ENCODE peak calls at places on chromosomes 5 and 9, in six cellular contexts. A is testis; N is CD8-positive, alpha-beta memory T cell; E is PC-9; G is stomach; C is cardiac muscle cell. Y is an unnamed sample. For H3K4me1 and H3K27me3, the result is how much of the 10 kb centered on the place peaks cover.

GRCh38 chr5:19739691-19740090 is 248.3 kb downstream of the CDH18 start:
- DNase-seq in A (peak), N (no peak), E (no peak), G (no peak), C (no peak), Y (no peak)

GRCh38 chr9:89598926-89599325 is 5.9 kb upstream of the GADD45G start:
- DNase-seq in A (no peak), N (no peak), E (no peak), G (no peak), C (no peak), Y (no peak)

GRCh38 chr9:7549261-7549660 is 250.3 kb downstream of the DMAC1 start:
- DNase-seq in A (no peak), N (no peak), E (no peak), G (no peak), C (peak), Y (no peak)

GRCh38 chr5:92163906-92164305 is 780.8 kb upstream of the ARRDC3 start:
- DNase-seq in A (no peak), N (no peak), E (no peak), G (no peak), C (no peak), Y (no peak)

GRCh38 chr9:136734837-136735496 is 7.8 kb downstream of the LCN10 start:
- DNase-seq in A (no peak), N (no peak), E (no peak), G (no peak), C (no peak), Y (no peak)

GRCh38 chr5:142455856-142456255 is 131.0 kb upstream of the SPRY4 start:
- DNase-seq in A (no peak), N (no peak), E (no peak), G (no peak), C (no peak), Y (no peak)

GRCh38 chr5:10703676-10704075 is 57.4 kb downstream of the DAP start:
- DNase-seq in A (no peak), N (no peak), E (no peak), G (peak), C (no peak), Y (no peak)

GRCh38 chr5:8340739-8341344 is 471.9 kb downstream of the MTRR start:
- DNase-seq in A (no peak), N (no peak), E (no peak), G (no peak), C (peak), Y (no peak)

GRCh38 chr5:10250804-10251276 is 760 bp downstream of the CCT5 start:
- DNase-seq in A (no peak), N (no peak), E (no peak), G (no peak), C (peak), Y (no peak)

GRCh38 chr5:107566537-107566875 is 104.2 kb downstream of the EFNA5 start:
- DNase-seq in A (no peak), N (no peak), E (no peak), G (no peak), C (no peak), Y (no peak)

GRCh38 chr5:143979044-143979690 is 167.2 kb downstream of the HMHB1 start:
- DNase-seq in A (no peak), N (no peak), E (no peak), G (no peak), C (no peak), Y (no peak)

GRCh38 chr9:3331801-3332200 is 194.0 kb downstream of the RFX3 start:
- DNase-seq in A (peak), N (no peak), E (no peak), G (no peak), C (peak), Y (no peak)

GRCh38 chr5:153965102-153965645 is 73.5 kb downstream of the FAM114A2 start:
- DNase-seq in A (peak), N (peak), E (peak), G (peak), C (peak), Y (no peak)

GRCh38 chr9:111483419-111483861 is 743 bp downstream of the ECPAS start:
- DNase-seq in A (peak), N (peak), E (no peak), G (no peak), C (peak), Y (no peak)
- H3K4me3 ChIP-seq in A (peak), N (no peak), E (peak), G (peak), C (peak), Y (peak)

GRCh38 chr5:51396797-51397196 is 13.5 kb downstream of the ISL1 start:
- DNase-seq in A (no peak), N (no peak), E (no peak), G (no peak), C (no peak), Y (no peak)
- H3K4me1 ChIP-seq in A (under half), N (under half), E (under half), G (under half), C (under half), Y (under half)

GRCh38 chr5:30194595-30194994 is 998.9 kb upstream of the CDH6 start:
- DNase-seq in A (no peak), N (no peak), E (no peak), G (no peak), C (no peak), Y (no peak)

DNA sequence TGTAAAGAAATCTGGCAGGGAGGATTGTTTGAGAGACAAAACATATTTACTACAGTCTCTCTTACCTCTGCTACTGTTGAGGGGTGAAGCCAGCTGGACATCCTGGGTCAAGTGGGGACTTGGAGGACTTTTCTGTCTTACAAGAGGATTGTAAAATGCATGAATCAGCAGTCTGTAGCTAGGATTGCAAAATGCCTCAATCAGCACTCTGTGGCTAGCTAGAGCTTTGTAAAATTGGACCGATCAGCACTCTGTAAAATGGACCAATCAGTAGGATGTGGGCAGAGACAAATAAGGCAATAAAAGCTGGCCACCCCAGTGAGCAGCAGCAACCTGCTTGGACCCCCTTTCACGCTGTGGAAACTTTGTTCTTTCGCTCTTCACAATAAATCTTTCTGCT is 995.8 kb upstream of the CDH6 start:
- DNase-seq in A (no peak), N (no peak), E (no peak), G (no peak), C (no peak), Y (no peak)
- H3K27me3 ChIP-seq in A (under half), N (under half), E (under half), G (under half), C (under half), Y (under half)

GRCh38 chr9:131287366-131287765 is 2.2 kb upstream of the PLPP7 start:
- DNase-seq in A (no peak), N (no peak), E (no peak), G (no peak), C (peak), Y (no peak)

GRCh38 chr9:131290039-131290766 is 680 bp downstream of the PLPP7 start:
- DNase-seq in A (peak), N (no peak), E (no peak), G (no peak), C (no peak), Y (no peak)

GRCh38 chr9:131290767-131291370 is 1.3 kb downstream of the PLPP7 start:
- DNase-seq in A (no peak), N (no peak), E (no peak), G (no peak), C (no peak), Y (no peak)

GRCh38 chr9:131288217-131288616 is 1.3 kb upstream of the PLPP7 start:
- DNase-seq in A (no peak), N (no peak), E (no peak), G (no peak), C (no peak), Y (no peak)

GRCh38 chr9:131289301-131290038 is at the start of gene PLPP7:
- DNase-seq in A (peak), N (no peak), E (no peak), G (no peak), C (peak), Y (no peak)
- H3K4me3 ChIP-seq in A (peak), N (no peak), E (no peak), G (peak), C (peak), Y (peak)

DNA sequence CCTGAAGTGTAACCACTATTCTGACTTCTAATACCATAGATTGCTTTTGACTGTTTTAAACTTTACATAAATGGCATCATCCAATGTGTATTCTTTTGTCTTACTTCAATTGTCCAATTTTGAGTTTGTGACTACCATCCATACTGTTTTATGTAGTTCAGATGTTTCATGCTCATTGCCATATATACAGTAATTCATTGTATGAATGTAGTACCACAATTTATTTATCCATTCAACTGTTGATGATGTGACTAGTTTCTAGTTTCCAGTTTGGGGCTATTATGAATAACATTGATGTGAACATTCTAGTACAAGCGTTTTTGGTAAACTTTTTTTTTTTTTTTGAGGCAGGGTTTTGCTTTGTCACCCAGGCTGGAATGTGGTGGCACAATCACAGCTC is 55.1 kb downstream of the HMGCS1 start:
- DNase-seq in A (no peak), N (no peak), E (no peak), G (no peak), C (no peak), Y (no peak)
- H3K4me1 ChIP-seq in A (under half), N (under half), E (under half), G (under half), C (under half), Y (under half)

GRCh38 chr5:135221696-135222095 is 177.3 kb downstream of the MACROH2A1 start:
- DNase-seq in A (no peak), N (no peak), E (no peak), G (peak), C (no peak), Y (no peak)

GRCh38 chr5:135223891-135224625 is 175.0 kb downstream of the MACROH2A1 start:
- DNase-seq in A (peak), N (no peak), E (no peak), G (peak), C (no peak), Y (peak)

GRCh38 chr5:135222171-135222681 is 176.8 kb downstream of the MACROH2A1 start:
- DNase-seq in A (no peak), N (no peak), E (peak), G (peak), C (no peak), Y (peak)

GRCh38 chr5:135223404-135223803 is 175.6 kb downstream of the MACROH2A1 start:
- DNase-seq in A (peak), N (no peak), E (no peak), G (peak), C (no peak), Y (peak)

GRCh38 chr5:135222771-135223170 is 176.3 kb downstream of the MACROH2A1 start:
- DNase-seq in A (no peak), N (no peak), E (no peak), G (peak), C (no peak), Y (peak)
- H3K27me3 ChIP-seq in A (under half), N (under half), E (under half), G (under half), C (half or more), Y (under half)

GRCh38 chr9:121198512-121199042 is 3.1 kb downstream of the RAB14 start:
- DNase-seq in A (no peak), N (no peak), E (no peak), G (no peak), C (no peak), Y (no peak)

GRCh38 chr9:121194730-121195129 is 6.9 kb downstream of the RAB14 start:
- DNase-seq in A (no peak), N (no peak), E (no peak), G (no peak), C (no peak), Y (no peak)

GRCh38 chr9:121199921-121200320 is 1.7 kb downstream of the RAB14 start:
- DNase-seq in A (no peak), N (no peak), E (no peak), G (no peak), C (no peak), Y (no peak)

GRCh38 chr9:121196389-121196788 is 5.3 kb downstream of the RAB14 start:
- DNase-seq in A (no peak), N (no peak), E (no peak), G (no peak), C (no peak), Y (no peak)

GRCh38 chr9:121197135-121197534 is 4.5 kb downstream of the RAB14 start:
- DNase-seq in A (no peak), N (no peak), E (no peak), G (no peak), C (no peak), Y (no peak)
- H3K4me3 ChIP-seq in A (no peak), N (no peak), E (no peak), G (no peak), C (no peak), Y (no peak)

GRCh38 chr9:134341306-134341705 is 15.1 kb downstream of the RXRA start:
- DNase-seq in A (no peak), N (no peak), E (peak), G (peak), C (no peak), Y (peak)
- H3K4me1 ChIP-seq in A (half or more), N (under half), E (under half), G (half or more), C (under half), Y (under half)

DNA sequence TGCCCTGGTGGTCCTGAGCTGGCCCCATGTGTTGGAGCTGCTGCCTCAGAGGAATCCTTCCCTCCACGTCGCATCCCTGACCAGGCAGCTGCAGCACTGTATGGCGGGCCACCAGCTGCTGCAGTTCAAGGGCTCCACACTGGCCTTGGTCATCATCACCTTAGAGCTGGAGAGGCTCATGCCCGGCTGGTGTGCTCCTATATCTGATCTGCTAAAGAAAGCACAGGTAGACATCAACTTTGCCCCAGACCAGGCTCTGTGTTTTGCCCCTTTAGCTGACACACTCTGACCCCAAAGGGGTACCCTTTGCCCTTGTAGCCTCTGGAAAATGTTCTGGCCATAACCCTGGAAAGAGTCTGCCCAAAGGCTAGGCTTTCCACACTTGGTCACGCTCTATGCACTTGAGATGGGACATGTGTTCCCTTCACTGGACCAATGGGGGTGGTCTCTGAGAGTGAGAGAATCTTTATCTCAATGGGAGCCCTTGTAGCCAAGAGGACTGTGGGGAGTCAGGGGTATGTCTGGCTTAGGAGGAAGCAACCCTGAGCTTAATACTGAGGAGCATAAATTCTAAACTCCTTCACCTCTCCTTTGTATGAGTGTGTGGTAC is 4.8 kb downstream of the CCNI2 start:
- DNase-seq in A (no peak), N (no peak), E (no peak), G (no peak), C (no peak), Y (no peak)
- H3K27me3 ChIP-seq in A (under half), N (under half), E (under half), G (under half), C (under half), Y (under half)

Y was measured in Peyer's patch.